ENCODE peak calls at places on chromosomes 2 and 18, in seven cellular contexts. K is hepatocyte, E is mammary epithelial cell, W is GM06990, R is thoracic aorta, U is HAP-1, C is ELR. I is an unnamed sample.

GRCh38 chr2:162072181-162072702 is 1.8 kb downstream of the DPP4 start:
- DNase-seq in C (peak; percentile 80), R (no peak), K (no peak), E (peak; percentile 56), W (no peak), U (no peak), I (no peak)

GRCh38 chr2:43112155-43112554 is 114.3 kb downstream of the ZFP36L2 start:
- DNase-seq in R (no peak), W (no peak), U (no peak), E (no peak), K (no peak), C (no peak), I (no peak)

GRCh38 chr2:72917875-72918660 is 749 bp downstream of the EMX1 start:
- DNase-seq in C (no peak), E (no peak), R (no peak), W (no peak), U (no peak), K (no peak), I (no peak)

GRCh38 chr18:35525795-35526475 is 28.2 kb upstream of the INO80C start:
- DNase-seq in W (no peak), R (no peak), E (no peak), U (no peak), K (no peak), C (no peak), I (no peak)

GRCh38 chr18:13216732-13217465 is 1.7 kb upstream of the LDLRAD4 start:
- DNase-seq in C (peak; percentile 14), K (peak; percentile 77), U (no peak), W (no peak), R (no peak), E (no peak), I (peak; percentile 43)

GRCh38 chr2:10412380-10412779 is 35.7 kb downstream of the ODC1 start:
- DNase-seq in C (peak; percentile 70), R (no peak), W (no peak), K (no peak), E (peak; percentile 60), U (peak; percentile 30), I (no peak)

GRCh38 chr18:658947-659533 is 1.6 kb downstream of the TYMS start:
- DNase-seq in R (no peak), W (no peak), K (no peak), U (no peak), C (no peak), E (no peak), I (no peak)

GRCh38 chr18:13868501-13869271 is 44.7 kb downstream of the MC5R start:
- DNase-seq in E (no peak), R (no peak), C (no peak), K (no peak), W (no peak), U (no peak), I (no peak)

GRCh38 chr2:95179451-95179850 is 13.8 kb downstream of the ZNF2 start:
- DNase-seq in C (no peak), E (no peak), W (no peak), K (no peak), U (no peak), R (no peak), I (no peak)

GRCh38 chr2:190668892-190669291 is 20.0 kb downstream of the NAB1 start:
- DNase-seq in K (no peak), U (no peak), C (peak; percentile 61), R (no peak), W (no peak), E (peak; percentile 53), I (no peak)

GRCh38 chr2:98455494-98455976 is 10.9 kb downstream of the INPP4A start:
- DNase-seq in C (peak; percentile 40), R (no peak), K (no peak), U (no peak), E (no peak), W (no peak), I (peak; percentile 35)

GRCh38 chr18:51561821-51562220 is 364.3 kb upstream of the MEX3C start:
- DNase-seq in E (no peak), R (no peak), U (no peak), W (no peak), C (no peak), K (no peak), I (no peak)

GRCh38 chr2:26618611-26619010 is 22.6 kb downstream of the CIB4 start:
- DNase-seq in E (no peak), R (no peak), C (no peak), K (no peak), U (no peak), W (no peak), I (no peak)

GRCh38 chr2:62197609-62198236 is 1.8 kb downstream of the B3GNT2 start:
- DNase-seq in U (peak; percentile 65), C (peak; percentile 48), K (peak; percentile 43), W (peak; percentile 53), E (peak; percentile 35), R (no peak), I (peak; percentile 10)

GRCh38 chr2:179913809-179914208 is 52.4 kb upstream of the ZNF385B start:
- DNase-seq in E (no peak), R (no peak), K (no peak), U (no peak), C (no peak), W (no peak), I (no peak)

GRCh38 chr2:120660771-120661459 is 74.8 kb upstream of the GLI2 start:
- DNase-seq in C (no peak), R (no peak), E (no peak), U (no peak), K (no peak), W (no peak), I (no peak)

GRCh38 chr2:54593249-54593648 is 130.2 kb upstream of the EML6 start:
- DNase-seq in U (no peak), E (no peak), R (no peak), W (no peak), K (no peak), C (no peak), I (no peak)

GRCh38 chr18:74662622-74663021 is 65.0 kb downstream of the ZNF407 start:
- DNase-seq in C (no peak), U (no peak), K (no peak), R (no peak), E (no peak), W (no peak), I (no peak)